ENCODE peak calls at places on chromosomes 4 and X, in six cellular contexts. C is CD4-positive, CD25-positive, alpha-beta regulatory T cell; P is GM23248; T is heart left ventricle; K is aorta; X is endothelial cell of umbilical vein. E is an unnamed sample. For H3K9me3, the result is how much of the 10 kb centered on the place peaks cover.

GRCh38 chrX:112820364-112821308 is 20.0 kb downstream of the AMOT start:
- DNase-seq in X (no peak), C (no peak), P (peak), K (no peak), T (no peak), E (no peak)

GRCh38 chr4:101414496-101414895 is 67.2 kb upstream of the PPP3CA start:
- DNase-seq in C (no peak), P (no peak), K (no peak), X (peak), T (no peak), E (no peak)

GRCh38 chr4:26067035-26067434 is 153.0 kb downstream of the SMIM20 start:
- DNase-seq in X (no peak), K (no peak), T (no peak), P (no peak), C (no peak), E (no peak)

GRCh38 chrX:67544871-67545771 is 1.3 kb downstream of the AR start:
- DNase-seq in X (peak), T (peak), K (peak), C (no peak), P (peak), E (peak)

GRCh38 chr4:126738926-126739325 is 893.8 kb upstream of the INTU start:
- DNase-seq in K (no peak), P (peak), T (no peak), C (no peak), X (no peak), E (no peak)

GRCh38 chr4:76197001-76197743 is 16.5 kb downstream of the SCARB2 start:
- DNase-seq in P (peak), X (no peak), T (peak), K (no peak), C (no peak), E (no peak)

GRCh38 chr4:120977435-120977997 is 55.0 kb upstream of the PRDM5 start:
- DNase-seq in C (peak), T (no peak), X (peak), K (no peak), P (peak), E (no peak)

GRCh38 chrX:123859409-123859827 is 435 bp upstream of the XIAP start:
- DNase-seq in C (peak), X (no peak), T (no peak), K (no peak), P (no peak), E (no peak)

GRCh38 chr4:57074753-57075152 is 35.4 kb downstream of the IGFBP7 start:
- DNase-seq in K (no peak), T (no peak), P (peak), C (no peak), X (no peak), E (no peak)

GRCh38 chrX:93422693-93423092 is 250.7 kb downstream of the NAP1L3 start:
- DNase-seq in P (peak), K (no peak), C (peak), T (no peak), X (no peak), E (no peak)

GRCh38 chr4:69563424-69563823 is 67.7 kb upstream of the UGT2B4 start:
- DNase-seq in K (no peak), X (no peak), T (no peak), P (no peak), C (no peak), E (no peak)

DNA sequence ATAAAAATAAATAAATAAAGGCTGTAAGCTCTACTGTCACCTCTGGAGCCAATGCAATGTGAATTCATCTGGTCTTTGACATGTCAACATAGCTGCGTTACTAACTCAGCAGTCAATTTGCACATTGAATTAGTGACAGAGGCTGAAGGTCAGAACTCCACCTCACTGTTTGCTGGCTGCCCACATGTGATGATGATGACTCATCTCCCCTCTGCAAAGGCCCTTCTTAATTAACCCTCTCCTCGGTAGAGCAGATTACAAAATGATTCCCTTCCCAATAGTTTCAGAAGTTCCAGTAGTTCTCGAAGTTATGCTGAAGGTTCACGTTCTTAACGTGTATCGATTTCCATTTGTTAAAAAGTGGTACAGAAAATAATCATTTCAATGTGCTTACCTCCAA is 1626.0 kb upstream of the TENM3 start:
- DNase-seq in K (no peak), C (no peak), P (no peak), X (no peak), T (no peak), E (no peak)
- H3K4me3 ChIP-seq in K (no peak), C (no peak), P (no peak), X (no peak), T (no peak), E (no peak)

DNA sequence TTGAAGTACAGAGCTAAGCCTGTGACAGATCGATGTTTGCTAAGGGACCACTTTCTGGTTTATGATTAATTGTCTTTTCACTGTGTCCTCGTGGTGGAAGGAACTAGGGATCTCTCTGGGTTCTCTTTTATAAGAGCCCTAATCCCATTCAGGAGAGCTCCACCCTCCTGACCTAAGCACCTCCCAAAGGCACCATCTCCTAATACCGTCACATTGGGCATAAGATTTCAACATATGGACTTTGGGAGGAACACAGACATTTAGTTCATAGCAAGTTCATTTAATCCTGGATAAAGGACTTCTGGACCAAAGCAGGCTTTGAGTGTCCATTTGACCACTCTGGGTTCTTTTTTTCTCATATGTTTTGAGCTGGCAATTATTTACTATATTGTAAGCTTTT is 136.9 kb upstream of the IL15 start:
- DNase-seq in K (no peak), P (no peak), C (no peak), X (no peak), T (no peak), E (no peak)
- H3K9me3 ChIP-seq in K (under half), P (under half), C (under half), X (under half), T (under half), E (under half)

GRCh38 chrX:115592997-115593734 is 32.2 kb downstream of the PLS3 start:
- DNase-seq in T (no peak), X (peak), K (no peak), P (peak), C (no peak), E (no peak)
- H3K4me3 ChIP-seq in T (peak), X (peak), K (peak), P (no peak), C (no peak), E (peak)

DNA sequence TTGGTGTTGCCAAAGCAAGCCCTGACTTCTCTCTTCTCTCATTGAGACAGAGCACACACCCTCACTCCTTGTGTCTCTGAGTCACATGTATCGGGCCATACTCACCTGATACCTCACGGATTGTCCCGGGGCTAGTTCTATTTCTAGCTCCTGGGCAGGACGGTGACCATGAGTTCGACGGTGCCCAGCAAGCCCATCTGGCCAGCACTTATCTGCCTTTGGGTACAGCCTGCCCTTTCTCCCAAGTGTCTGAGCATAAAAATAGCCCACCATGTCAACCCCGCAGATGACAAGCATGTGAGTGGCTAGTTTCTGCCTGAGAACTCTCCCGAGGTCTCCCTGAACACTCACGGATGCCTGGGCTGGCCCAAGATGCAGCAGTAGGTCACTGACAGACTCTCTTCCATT is 158.5 kb downstream of the DHRSX start:
- DNase-seq in X (no peak), T (peak), C (no peak), K (no peak), P (no peak), E (no peak)
- H3K9me3 ChIP-seq in X (under half), T (under half), C (under half), K (under half), P (under half), E (under half)

GRCh38 chr4:105894570-105895323 is 524 bp upstream of the NPNT start:
- DNase-seq in K (no peak), T (no peak), P (peak), C (no peak), X (no peak), E (no peak)
- H3K4me3 ChIP-seq in K (peak), T (peak), P (no peak), C (no peak), X (peak), E (peak)

GRCh38 chrX:56343231-56343630 is 111.1 kb downstream of the KLF8 start:
- DNase-seq in X (no peak), P (no peak), T (no peak), C (no peak), K (no peak), E (peak)
- H3K9me3 ChIP-seq in X (under half), P (under half), T (under half), C (under half), K (under half), E (under half)

GRCh38 chrX:1389993-1390285 is 2.0 kb downstream of the SLC25A6 start:
- DNase-seq in X (no peak), K (peak), C (no peak), T (no peak), P (no peak), E (no peak)

GRCh38 chrX:1390621-1391369 is 1.1 kb downstream of the SLC25A6 start:
- DNase-seq in K (peak), T (peak), X (no peak), C (no peak), P (peak), E (peak)

GRCh38 chrX:1391370-1391706 is 575 bp downstream of the SLC25A6 start:
- DNase-seq in P (no peak), C (no peak), T (peak), K (no peak), X (peak), E (no peak)

GRCh38 chrX:1388651-1389050 is 3.3 kb downstream of the SLC25A6 start:
- DNase-seq in T (no peak), X (no peak), C (no peak), K (peak), P (no peak), E (peak)

GRCh38 chrX:1389181-1389992 is 2.5 kb downstream of the SLC25A6 start:
- DNase-seq in C (no peak), X (no peak), K (peak), T (peak), P (no peak), E (peak)
- H3K4me3 ChIP-seq in C (no peak), X (no peak), K (no peak), T (no peak), P (no peak), E (no peak)